ENCODE peak calls at places on chromosomes 4 and X, in four cellular contexts. One of them, this sample, is unnamed.

GRCh38 chr4:68905598-68906237 is 45.9 kb downstream of the UGT2A3 start:
- DNase-seq in NCI-H526 treated with DMSO at 0.1 percent for 48 hours: peak; percentile 85
- DNase-seq in body of pancreas: peak; percentile 39
- DNase-seq in omental fat pad: no peak
- DNase-seq in this sample: no peak

GRCh38 chr4:165715211-165715610 is 157.8 kb upstream of the TLL1 start:
- DNase-seq in omental fat pad: no peak
- DNase-seq in NCI-H526 treated with DMSO at 0.1 percent for 48 hours: no peak
- DNase-seq in body of pancreas: no peak
- DNase-seq in this sample: no peak

GRCh38 chrX:13666836-13667235 is 13.9 kb downstream of the TCEANC start:
- DNase-seq in body of pancreas: no peak
- DNase-seq in NCI-H526 treated with DMSO at 0.1 percent for 48 hours: no peak
- DNase-seq in omental fat pad: no peak
- DNase-seq in this sample: no peak

GRCh38 chrX:14209034-14209433 is 179.3 kb upstream of the GEMIN8 start:
- DNase-seq in omental fat pad: no peak
- DNase-seq in body of pancreas: no peak
- DNase-seq in NCI-H526 treated with DMSO at 0.1 percent for 48 hours: no peak
- DNase-seq in this sample: no peak

GRCh38 chrX:138487866-138488265 is 223.7 kb downstream of the FGF13 start:
- DNase-seq in NCI-H526 treated with DMSO at 0.1 percent for 48 hours: no peak
- DNase-seq in body of pancreas: no peak
- DNase-seq in omental fat pad: no peak
- DNase-seq in this sample: no peak

GRCh38 chr4:70299643-70300042 is 35.1 kb upstream of the CABS1 start:
- DNase-seq in body of pancreas: no peak
- DNase-seq in omental fat pad: no peak
- DNase-seq in NCI-H526 treated with DMSO at 0.1 percent for 48 hours: no peak
- DNase-seq in this sample: no peak

GRCh38 chrX:138771042-138771441 is 59.5 kb upstream of the FGF13 start:
- DNase-seq in omental fat pad: no peak
- DNase-seq in body of pancreas: no peak
- DNase-seq in NCI-H526 treated with DMSO at 0.1 percent for 48 hours: no peak
- DNase-seq in this sample: no peak

GRCh38 chr4:56757270-56757746 is 64.2 kb downstream of the SPINK2 start:
- DNase-seq in NCI-H526 treated with DMSO at 0.1 percent for 48 hours: no peak
- DNase-seq in omental fat pad: no peak
- DNase-seq in body of pancreas: no peak
- DNase-seq in this sample: peak; percentile 23

GRCh38 chrX:100649550-100650356 is 5.8 kb downstream of the SRPX2 start:
- DNase-seq in body of pancreas: peak; percentile 20
- DNase-seq in NCI-H526 treated with DMSO at 0.1 percent for 48 hours: no peak
- DNase-seq in omental fat pad: peak; percentile 59
- DNase-seq in this sample: no peak

GRCh38 chr4:1571986-1572385 is 112.1 kb downstream of the FAM53A start:
- DNase-seq in body of pancreas: no peak
- DNase-seq in NCI-H526 treated with DMSO at 0.1 percent for 48 hours: no peak
- DNase-seq in omental fat pad: no peak
- DNase-seq in this sample: no peak

GRCh38 chr4:126241631-126242030 is 926.9 kb downstream of the FAT4 start:
- DNase-seq in NCI-H526 treated with DMSO at 0.1 percent for 48 hours: no peak
- DNase-seq in body of pancreas: no peak
- DNase-seq in omental fat pad: no peak
- DNase-seq in this sample: no peak

GRCh38 chrX:110407910-110408545 is 49.4 kb downstream of the RTL9 start:
- DNase-seq in body of pancreas: peak; percentile 40
- DNase-seq in NCI-H526 treated with DMSO at 0.1 percent for 48 hours: peak; percentile 7
- DNase-seq in omental fat pad: no peak
- DNase-seq in this sample: no peak

GRCh38 chrX:153408221-153408721 is 3.0 kb upstream of the ZFP92 start:
- DNase-seq in body of pancreas: no peak
- DNase-seq in NCI-H526 treated with DMSO at 0.1 percent for 48 hours: no peak
- DNase-seq in omental fat pad: no peak
- DNase-seq in this sample: no peak

GRCh38 chr4:122832732-122833131 is 6.1 kb downstream of the FGF2 start:
- DNase-seq in body of pancreas: no peak
- DNase-seq in NCI-H526 treated with DMSO at 0.1 percent for 48 hours: no peak
- DNase-seq in omental fat pad: no peak
- DNase-seq in this sample: no peak

GRCh38 chr4:93828332-93828829 is at the start of gene ATOH1:
- DNase-seq in body of pancreas: peak; percentile 19
- DNase-seq in omental fat pad: no peak
- DNase-seq in NCI-H526 treated with DMSO at 0.1 percent for 48 hours: no peak
- DNase-seq in this sample: no peak